ENCODE peak calls at places on chromosome 16, in five cellular contexts. H is heart right ventricle, S is breast epithelium, M is upper lobe of right lung, Y is left lung. N is an unnamed sample.

GRCh38 chr16:64993464-64993863 is 128.4 kb downstream of the CDH11 start:
- DNase-seq in Y (no peak), S (no peak), H (no peak), M (no peak), N (no peak)

GRCh38 chr16:30394603-30395154 is 541 bp upstream of the ZNF48 start:
- DNase-seq in Y (no peak), M (no peak), H (no peak), S (no peak), N (peak)

GRCh38 chr16:84751947-84752346 is 52.1 kb downstream of the USP10 start:
- DNase-seq in Y (no peak), H (no peak), M (no peak), S (no peak), N (no peak)

GRCh38 chr16:31708348-31708747 is 165.3 kb upstream of the ZNF267 start:
- DNase-seq in M (no peak), S (no peak), Y (no peak), H (no peak), N (no peak)

GRCh38 chr16:16086653-16087446 is 136.4 kb downstream of the ABCC6 start:
- DNase-seq in Y (no peak), S (no peak), H (no peak), M (no peak), N (no peak)

GRCh38 chr16:70250748-70251650 is 741 bp downstream of the EXOSC6 start:
- DNase-seq in S (no peak), M (peak), H (no peak), Y (peak), N (no peak)

GRCh38 chr16:56226187-56226586 is 34.9 kb downstream of the GNAO1 start:
- DNase-seq in H (no peak), M (no peak), Y (no peak), S (no peak), N (no peak)

GRCh38 chr16:23155445-23156049 is 6.3 kb upstream of the USP31 start:
- DNase-seq in M (no peak), Y (no peak), S (no peak), H (no peak), N (peak)

GRCh38 chr16:83513006-83513755 is 294.6 kb upstream of the HSBP1 start:
- DNase-seq in Y (no peak), M (no peak), S (no peak), H (no peak), N (no peak)

GRCh38 chr16:85334718-85335583 is 222.7 kb upstream of the CIBAR2 start:
- DNase-seq in H (no peak), M (no peak), S (no peak), Y (peak), N (no peak)

GRCh38 chr16:55437627-55438026 is 41.4 kb upstream of the MMP2 start:
- DNase-seq in H (no peak), M (no peak), S (no peak), Y (no peak), N (no peak)

GRCh38 chr16:87528690-87529579 is 36.1 kb upstream of the ZCCHC14 start:
- DNase-seq in H (no peak), M (no peak), Y (no peak), S (no peak), N (no peak)

GRCh38 chr16:1331712-1332617 is 1.5 kb upstream of the BAIAP3 start:
- DNase-seq in H (peak), S (peak), M (peak), Y (no peak), N (no peak)

GRCh38 chr16:21226749-21227148 is 6.8 kb upstream of the ANKS4B start:
- DNase-seq in Y (no peak), M (no peak), H (no peak), S (no peak), N (no peak)

GRCh38 chr16:57593021-57593420 is 35.4 kb upstream of the ADGRG1 start:
- DNase-seq in H (no peak), M (no peak), Y (no peak), S (no peak), N (peak)

GRCh38 chr16:66832190-66832589 is 1.4 kb upstream of the NAE1 start:
- DNase-seq in H (no peak), M (no peak), Y (no peak), S (no peak), N (peak)

GRCh38 chr16:51767564-51767963 is 616.5 kb upstream of the SALL1 start:
- DNase-seq in M (no peak), S (no peak), Y (no peak), H (no peak), N (no peak)

GRCh38 chr16:61879-62281 is 8.3 kb downstream of the SNRNP25 start:
- DNase-seq in H (no peak), S (no peak), Y (peak), M (no peak), N (no peak)

GRCh38 chr16:51391798-51392511 is 240.9 kb upstream of the SALL1 start:
- DNase-seq in H (no peak), S (no peak), M (no peak), Y (no peak), N (no peak)

GRCh38 chr16:1512174-1512573 is 19.0 kb downstream of the TELO2 start:
- DNase-seq in M (no peak), S (no peak), Y (no peak), H (no peak), N (no peak)

GRCh38 chr16:59907671-59908070 is 1173.6 kb upstream of the GOT2 start:
- DNase-seq in H (no peak), Y (no peak), S (no peak), M (no peak), N (no peak)

GRCh38 chr16:72189865-72190371 is 18.0 kb upstream of the PMFBP1 start:
- DNase-seq in H (no peak), Y (no peak), S (no peak), M (no peak), N (no peak)

GRCh38 chr16:26598061-26598460 is 468.7 kb upstream of the C16orf82 start:
- DNase-seq in S (no peak), M (no peak), Y (no peak), H (no peak), N (no peak)

GRCh38 chr16:15672514-15673167 is 22.6 kb downstream of the NDE1 start:
- DNase-seq in M (peak), S (peak), H (peak), Y (peak), N (peak)

GRCh38 chr16:66605177-66605999 is 884 bp downstream of the CMTM3 start:
- DNase-seq in S (no peak), M (peak), H (peak), Y (peak), N (peak)

DNA sequence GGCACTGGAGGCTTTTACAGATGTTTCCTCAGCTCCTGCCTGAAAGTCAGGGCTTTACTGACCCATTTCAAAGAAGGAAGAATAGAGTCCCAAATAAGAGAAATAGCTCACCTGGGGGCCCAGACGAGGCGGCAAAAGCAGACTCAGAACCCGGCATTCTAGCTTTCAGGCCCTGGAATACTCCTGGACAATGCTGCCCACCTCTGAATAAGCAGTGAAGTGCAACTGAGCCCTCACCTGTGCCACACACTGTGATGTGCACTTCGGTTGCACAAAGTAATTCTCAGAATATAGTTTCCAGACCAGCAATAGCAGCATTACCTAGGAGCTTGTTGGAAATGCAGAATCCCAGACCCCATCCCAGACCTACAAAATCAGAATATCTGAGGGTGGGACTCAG is 54.6 kb downstream of the ZNF423 start:
- DNase-seq in Y (no peak), H (no peak), S (no peak), M (no peak), N (no peak)
- TF ChIP-seq CTCF in Y (no peak), H (no peak), S (no peak), M (no peak), N (no peak)

GRCh38 chr16:75801307-75801706 is 75.0 kb upstream of the CPHXL start:
- DNase-seq in M (no peak), H (no peak), Y (no peak), S (no peak), N (no peak)
- TF ChIP-seq CTCF in M (no peak), H (no peak), Y (no peak), S (no peak), N (no peak)

GRCh38 chr16:27695161-27695560 is 145.2 kb downstream of the KATNIP start:
- DNase-seq in S (peak), Y (no peak), H (no peak), M (peak), N (no peak)

GRCh38 chr16:27700596-27700995 is 150.7 kb downstream of the KATNIP start:
- DNase-seq in Y (no peak), M (peak), S (peak), H (peak), N (no peak)

GRCh38 chr16:27698746-27699145 is 148.8 kb downstream of the KATNIP start:
- DNase-seq in S (peak), H (no peak), M (peak), Y (no peak), N (no peak)

GRCh38 chr16:27699540-27699939 is 149.6 kb downstream of the KATNIP start:
- DNase-seq in S (peak), M (peak), Y (no peak), H (no peak), N (no peak)

DNA sequence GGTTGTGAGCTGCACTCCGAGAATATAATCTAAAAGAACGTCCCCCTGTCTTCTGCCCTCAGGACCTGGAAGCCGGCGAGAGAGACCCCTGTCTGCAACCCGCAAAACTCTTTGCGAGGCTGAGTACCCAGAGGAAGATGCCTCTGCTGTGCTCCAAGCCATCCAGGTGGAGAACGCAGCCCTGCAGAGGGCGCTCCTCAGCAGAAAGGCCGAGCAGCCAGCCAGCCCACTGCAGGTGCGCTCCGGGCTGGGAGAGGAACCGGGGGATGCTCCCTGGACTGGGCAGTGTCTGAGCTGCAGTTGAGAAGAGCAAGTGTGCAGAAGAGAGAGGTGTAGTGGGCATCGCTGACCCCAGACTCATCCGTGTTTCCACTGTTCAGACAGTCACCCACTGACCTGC is 148.3 kb downstream of the KATNIP start:
- DNase-seq in H (no peak), M (peak), S (peak), Y (no peak), N (no peak)
- TF ChIP-seq CTCF in H (no peak), M (peak), S (no peak), Y (no peak), N (peak)

DNA sequence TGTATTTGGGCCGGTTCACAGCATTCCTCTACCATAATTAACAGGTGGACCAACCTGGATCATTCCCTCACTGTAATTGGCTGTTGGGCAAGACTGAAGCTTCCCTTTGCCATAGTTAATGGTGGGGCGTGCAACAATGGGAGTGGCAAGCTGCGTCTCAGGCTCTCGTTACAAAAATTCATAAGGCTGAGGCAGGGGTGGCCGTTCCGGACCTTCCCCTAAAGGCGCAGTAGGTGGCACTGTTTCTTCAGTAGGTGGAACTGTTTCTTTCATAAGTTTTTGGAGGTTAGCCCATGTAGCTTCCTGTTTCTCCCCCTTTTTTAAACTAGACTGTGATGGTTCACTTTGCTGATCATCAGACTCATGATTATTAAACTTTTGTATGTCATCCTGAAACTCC is 17.0 kb upstream of the TMC5 start:
- DNase-seq in Y (no peak), M (no peak), S (no peak), H (no peak), N (no peak)
- TF ChIP-seq CTCF in Y (no peak), M (peak), S (no peak), H (no peak), N (no peak)

DNA sequence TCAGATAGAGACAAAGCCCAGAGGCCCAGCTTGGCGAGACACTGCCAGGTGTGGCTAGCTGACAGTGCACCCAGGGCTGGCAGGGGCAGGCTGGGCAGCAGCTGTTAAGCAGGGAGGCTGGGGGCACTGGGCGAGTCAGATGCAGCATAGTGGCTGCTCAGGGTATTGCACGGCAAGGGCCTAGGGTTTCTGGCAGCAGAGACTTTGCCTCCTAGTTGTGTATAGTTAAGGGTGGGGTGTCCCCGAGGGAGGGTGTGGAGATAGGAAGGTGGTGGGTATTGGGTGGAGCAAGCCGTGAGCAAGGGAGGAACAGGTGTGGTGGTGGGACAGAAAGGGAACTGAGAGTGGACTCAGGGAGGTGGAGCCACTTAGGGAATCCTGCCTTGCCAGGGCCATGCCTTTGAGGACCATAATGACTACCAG is 66.0 kb downstream of the SMPD3 start:
- DNase-seq in H (no peak), M (no peak), Y (peak), S (no peak), N (no peak)
- TF ChIP-seq CTCF in H (peak), M (peak), Y (no peak), S (no peak), N (peak)

GRCh38 chr16:12815361-12815760 is 11.7 kb upstream of the CPPED1 start:
- DNase-seq in S (no peak), Y (no peak), M (no peak), H (no peak), N (no peak)
- TF ChIP-seq CTCF in S (no peak), Y (no peak), M (no peak), H (no peak), N (peak)

DNA sequence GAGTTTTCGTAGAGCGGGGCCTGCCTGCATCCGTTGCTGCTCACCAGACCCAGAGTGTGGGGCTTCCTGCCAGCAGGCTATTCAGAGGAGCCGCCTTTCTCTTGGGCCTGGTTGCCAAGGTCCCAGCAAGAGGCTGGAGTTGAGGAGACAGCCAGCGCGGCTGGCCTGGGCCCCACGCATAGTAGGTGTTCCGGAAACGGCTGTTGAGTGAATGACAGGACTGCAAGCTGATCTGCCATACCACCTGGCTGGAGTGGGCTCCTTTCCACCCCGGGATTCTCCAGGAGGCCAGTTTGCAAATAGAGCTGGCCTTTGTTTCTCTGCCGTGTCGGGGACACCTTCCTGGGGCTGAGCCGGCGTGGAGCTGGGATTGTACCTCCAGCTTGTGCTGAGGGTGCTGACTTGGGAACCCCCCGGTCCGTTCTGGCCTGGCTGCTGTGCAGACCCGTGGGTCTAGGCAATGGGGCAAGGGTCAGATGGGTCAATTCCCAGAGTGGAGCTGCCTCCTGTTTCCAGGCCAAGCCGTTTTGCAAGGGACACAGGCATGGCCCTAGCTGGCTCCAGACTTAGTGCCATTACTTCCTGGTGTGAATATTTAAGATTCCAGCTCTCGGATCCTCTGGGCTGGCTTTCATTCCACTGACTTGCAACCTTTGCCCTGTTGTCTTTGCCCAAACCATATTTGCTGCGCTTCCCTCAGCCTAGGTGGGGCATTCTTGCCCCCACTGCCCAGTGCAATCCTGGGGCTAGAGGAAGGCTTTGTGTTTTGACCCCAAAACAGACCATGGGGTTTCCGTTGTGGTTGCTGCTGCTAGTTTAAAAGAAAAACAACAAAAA is 68.8 kb downstream of the CMIP start:
- DNase-seq in M (no peak), H (peak), S (no peak), Y (no peak), N (no peak)
- TF ChIP-seq CTCF in M (no peak), H (no peak), S (no peak), Y (no peak), N (no peak)

GRCh38 chr16:4957720-4958509 is at the start of gene SEC14L5:
- DNase-seq in M (peak), Y (peak), H (peak), S (peak), N (peak)
- TF ChIP-seq CTCF in M (no peak), Y (no peak), H (no peak), S (no peak), N (no peak)